ENCODE peak calls at places on chromosomes 7 and 10, in six cellular contexts. X is suprapubic skin, A is sigmoid colon, K is GM12878, M is HepG2, N is transverse colon. L is an unnamed sample.

GRCh38 chr10:131588704-131589220 is 277.2 kb upstream of the TCERG1L start:
- DNase-seq in X (no peak), A (no peak), K (no peak), M (no peak), N (no peak), L (no peak)

GRCh38 chr7:155214328-155214986 is 83.2 kb upstream of the INSIG1 start:
- DNase-seq in X (peak), A (no peak), K (no peak), M (no peak), N (no peak), L (peak)

GRCh38 chr7:141071260-141071854 is 2.5 kb upstream of the TMEM178B start:
- DNase-seq in X (no peak), A (peak), K (no peak), M (peak), N (peak), L (no peak)

GRCh38 chr7:5419523-5420107 is 4.0 kb downstream of the TNRC18 start:
- DNase-seq in X (no peak), A (no peak), K (no peak), M (peak), N (no peak), L (no peak)

GRCh38 chr7:118218413-118219156 is 5.9 kb upstream of the ANKRD7 start:
- DNase-seq in X (no peak), A (no peak), K (no peak), M (no peak), N (no peak), L (no peak)

GRCh38 chr7:93054975-93055374 is 62.8 kb downstream of the SAMD9 start:
- DNase-seq in X (no peak), A (no peak), K (no peak), M (no peak), N (no peak), L (no peak)

GRCh38 chr10:53209941-53210611 is 437.5 kb upstream of the MBL2 start:
- DNase-seq in X (no peak), A (no peak), K (no peak), M (peak), N (no peak), L (no peak)

GRCh38 chr10:34655286-34656170 is 159.6 kb downstream of the PARD3 start:
- DNase-seq in X (no peak), A (no peak), K (no peak), M (peak), N (peak), L (no peak)

GRCh38 chr10:74208081-74208480 is 57.1 kb downstream of the ADK start:
- DNase-seq in X (no peak), A (no peak), K (no peak), M (no peak), N (peak), L (no peak)

GRCh38 chr10:19421664-19422063 is 373.1 kb downstream of the MALRD1 start:
- DNase-seq in X (no peak), A (no peak), K (no peak), M (no peak), N (no peak), L (no peak)

GRCh38 chr10:25174461-25175230 is at the start of gene GPR158:
- DNase-seq in X (peak), A (peak), K (no peak), M (peak), N (peak), L (peak)

GRCh38 chr7:77799078-77799964 is 748 bp downstream of the PHTF2 start:
- DNase-seq in X (peak), A (peak), K (no peak), M (no peak), N (peak), L (peak)

GRCh38 chr7:50266893-50267386 is 37.6 kb upstream of the IKZF1 start:
- DNase-seq in X (no peak), A (no peak), K (peak), M (no peak), N (peak), L (peak)

GRCh38 chr7:75980865-75981449 is 13.4 kb downstream of the TMEM120A start:
- DNase-seq in X (no peak), A (no peak), K (no peak), M (no peak), N (no peak), L (peak)

GRCh38 chr7:90655566-90655965 is 59.4 kb downstream of the CDK14 start:
- DNase-seq in X (no peak), A (no peak), K (no peak), M (no peak), N (no peak), L (no peak)

GRCh38 chr7:7223250-7223649 is 40.9 kb downstream of the C1GALT1 start:
- DNase-seq in X (no peak), A (no peak), K (no peak), M (no peak), N (no peak), L (no peak)

GRCh38 chr10:114401195-114401741 is 3.0 kb downstream of the AFAP1L2 start:
- DNase-seq in X (peak), A (peak), K (no peak), M (no peak), N (peak), L (no peak)

GRCh38 chr7:40223451-40224112 is 88.8 kb downstream of the SUGCT start:
- DNase-seq in X (no peak), A (no peak), K (no peak), M (no peak), N (no peak), L (no peak)

GRCh38 chr10:26931223-26931622 is 70.5 kb upstream of the ABI1 start:
- DNase-seq in X (no peak), A (no peak), K (no peak), M (peak), N (peak), L (peak)

GRCh38 chr10:60224129-60224705 is 165.5 kb downstream of the ANK3 start:
- DNase-seq in X (no peak), A (no peak), K (no peak), M (no peak), N (no peak), L (no peak)

GRCh38 chr10:78902815-78903214 is 166.0 kb upstream of the ZMIZ1 start:
- DNase-seq in X (peak), A (no peak), K (no peak), M (no peak), N (no peak), L (peak)

GRCh38 chr7:25895792-25896171 is 256.2 kb upstream of the NFE2L3 start:
- DNase-seq in X (no peak), A (no peak), K (no peak), M (no peak), N (no peak), L (no peak)

GRCh38 chr7:356691-357462 is 66.9 kb downstream of the FOXL3 start:
- DNase-seq in X (no peak), A (no peak), K (no peak), M (no peak), N (no peak), L (no peak)

GRCh38 chr7:88291401-88292173 is 15.1 kb downstream of the STEAP4 start:
- DNase-seq in X (no peak), A (no peak), K (no peak), M (no peak), N (no peak), L (no peak)

GRCh38 chr10:11880169-11881027 is 57.2 kb downstream of the PROSER2 start:
- DNase-seq in X (no peak), A (no peak), K (no peak), M (no peak), N (no peak), L (peak)

GRCh38 chr10:71952745-71953144 is 11.4 kb upstream of the CHST3 start:
- DNase-seq in X (peak), A (no peak), K (no peak), M (no peak), N (no peak), L (no peak)
- TF ChIP-seq POLR2AphosphoS5 in X (no peak), A (no peak), K (no peak), M (no peak), N (no peak), L (no peak)

DNA sequence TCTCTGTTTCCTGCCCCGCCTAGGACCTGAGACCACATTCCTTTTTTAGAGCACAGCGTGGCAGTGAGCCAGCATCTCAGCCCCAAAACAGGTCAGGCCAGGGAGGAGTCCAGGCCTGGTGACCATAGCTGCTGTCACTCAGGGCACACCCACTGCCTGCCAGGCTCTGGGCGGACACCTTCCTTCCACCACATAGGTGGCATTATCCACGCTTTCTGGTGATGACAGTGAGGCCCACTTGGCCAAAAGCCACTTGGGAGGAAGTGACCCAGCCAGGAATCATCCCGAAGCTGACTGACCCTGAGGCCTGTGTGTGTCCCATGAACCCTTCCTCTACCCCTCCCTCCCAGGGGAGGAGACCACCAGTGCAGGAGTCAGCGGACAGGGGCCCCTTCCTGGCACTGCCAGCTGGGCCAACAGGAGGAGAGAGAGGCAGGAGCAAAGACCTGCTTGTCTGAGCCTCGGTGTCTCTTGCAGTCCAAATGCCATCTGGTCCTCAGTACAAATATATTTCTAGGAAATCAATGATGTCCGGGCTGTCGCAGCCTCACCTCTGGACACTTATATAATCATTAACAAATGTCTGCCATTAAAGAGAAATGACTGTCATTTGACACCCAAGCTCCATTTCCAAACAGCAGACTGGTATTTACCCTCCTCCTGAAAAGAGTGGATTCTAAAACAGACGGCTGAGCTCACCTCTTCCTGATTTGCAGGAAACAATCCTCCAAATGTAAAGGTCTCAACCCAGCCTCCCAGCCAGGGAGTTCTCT is 63.0 kb downstream of the ABRAXAS2 start:
- DNase-seq in X (no peak), A (no peak), K (no peak), M (peak), N (peak), L (no peak)
- H3K27ac ChIP-seq in X (no peak), A (no peak), K (no peak), M (no peak), N (peak), L (no peak)

GRCh38 chr10:124197301-124198148 is 104.1 kb upstream of the CHST15 start:
- DNase-seq in X (no peak), A (no peak), K (no peak), M (no peak), N (no peak), L (no peak)
- TF ChIP-seq CTCF in X (no peak), A (no peak), K (no peak), M (no peak), N (no peak), L (no peak)

GRCh38 chr7:131289051-131289450 is 38.6 kb upstream of the MKLN1 start:
- DNase-seq in X (no peak), A (no peak), K (no peak), M (no peak), N (no peak), L (no peak)

GRCh38 chr7:131285558-131285957 is 42.1 kb upstream of the MKLN1 start:
- DNase-seq in X (no peak), A (no peak), K (no peak), M (no peak), N (no peak), L (no peak)

GRCh38 chr7:131281649-131282048 is 46.0 kb upstream of the MKLN1 start:
- DNase-seq in X (no peak), A (no peak), K (no peak), M (no peak), N (no peak), L (no peak)

GRCh38 chr7:131288446-131288845 is 39.2 kb upstream of the MKLN1 start:
- DNase-seq in X (no peak), A (no peak), K (no peak), M (no peak), N (no peak), L (no peak)

DNA sequence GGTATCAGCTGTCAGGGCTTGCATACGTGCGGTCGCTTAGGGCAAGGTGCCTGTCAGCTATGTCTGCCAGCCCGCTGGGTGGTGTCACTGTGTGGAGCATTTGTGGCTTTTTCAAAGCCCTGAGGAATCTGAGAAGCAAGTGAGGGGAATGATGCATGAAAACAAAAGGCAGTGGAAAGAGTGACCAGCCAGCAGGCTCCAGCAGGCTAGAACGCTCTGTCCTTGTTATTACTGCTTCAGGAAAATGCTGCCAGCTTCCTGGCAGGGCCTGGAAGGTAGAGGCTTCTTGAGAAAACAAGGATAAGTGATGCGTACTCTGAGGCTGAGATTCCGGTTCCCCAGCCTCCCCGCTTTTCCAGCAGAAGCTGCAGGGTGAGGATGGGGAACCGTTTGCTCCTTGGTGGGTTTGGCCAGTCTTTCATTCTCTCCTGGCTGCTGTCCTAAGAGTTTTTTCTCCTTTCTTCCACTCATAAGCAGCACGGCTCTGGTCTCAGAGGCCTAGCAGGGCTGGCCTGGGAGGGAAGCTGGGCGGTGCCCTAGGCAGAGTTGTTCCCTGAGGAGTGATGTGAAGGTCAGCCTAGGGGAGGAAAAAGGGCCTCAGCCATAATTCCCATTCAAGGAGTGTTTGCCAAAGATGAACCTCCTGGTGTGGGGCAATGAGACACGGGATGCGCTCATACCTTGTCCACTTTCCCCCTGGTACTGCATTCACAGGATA is 42.8 kb upstream of the MKLN1 start:
- DNase-seq in X (peak), A (peak), K (no peak), M (no peak), N (no peak), L (no peak)
- TF ChIP-seq POLR2AphosphoS5 in X (no peak), A (peak), K (no peak), M (no peak), N (peak), L (no peak)

GRCh38 chr7:128833148-128833938 is 3.1 kb downstream of the FLNC start:
- DNase-seq in X (no peak), A (peak), K (no peak), M (no peak), N (peak), L (peak)
- H3K27ac ChIP-seq in X (peak), A (peak), K (no peak), M (no peak), N (peak), L (no peak)

DNA sequence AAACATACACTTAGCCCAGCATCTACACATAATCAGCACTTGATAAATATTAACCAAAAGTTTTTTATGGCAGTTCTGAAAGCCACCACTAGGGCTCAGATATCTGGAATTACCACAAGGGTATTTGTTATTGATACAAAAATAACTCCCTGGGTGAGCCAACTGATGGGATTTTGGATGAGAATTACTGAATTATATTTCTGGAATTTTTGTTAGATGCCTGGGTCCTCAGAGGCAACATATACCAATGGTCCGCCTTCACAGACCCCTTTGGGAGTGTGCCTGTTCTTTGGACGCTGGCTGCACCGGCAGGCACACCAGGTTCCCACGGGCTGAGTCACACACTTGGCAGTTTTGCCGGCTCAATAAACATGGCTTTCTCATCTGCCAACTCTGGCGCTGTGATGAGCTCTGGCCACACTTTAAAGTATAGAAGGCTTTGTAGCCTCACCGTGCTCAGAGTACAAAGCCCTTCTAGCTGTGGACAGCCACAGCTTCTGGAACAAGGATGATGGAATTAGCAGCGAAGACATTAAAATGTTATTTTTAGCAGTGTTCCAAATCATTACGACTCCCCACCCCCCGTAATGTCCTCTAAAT is 24.5 kb upstream of the EEPD1 start:
- DNase-seq in X (peak), A (peak), K (no peak), M (peak), N (peak), L (no peak)
- TF ChIP-seq CTCF in X (peak), A (peak), K (peak), M (peak), N (peak), L (peak)

GRCh38 chr10:93591065-93591808 is 9.8 kb downstream of the RBP4 start:
- DNase-seq in X (peak), A (no peak), K (no peak), M (no peak), N (peak), L (no peak)
- TF ChIP-seq POLR2AphosphoS5 in X (no peak), A (no peak), K (no peak), M (peak), N (no peak), L (no peak)

GRCh38 chr10:89001428-89002072 is 11.0 kb downstream of the FAS start:
- DNase-seq in X (no peak), A (no peak), K (no peak), M (no peak), N (no peak), L (no peak)

GRCh38 chr10:88996927-88997326 is 6.3 kb downstream of the FAS start:
- DNase-seq in X (no peak), A (no peak), K (peak), M (no peak), N (no peak), L (no peak)

GRCh38 chr10:89002234-89002978 is 11.8 kb downstream of the FAS start:
- DNase-seq in X (no peak), A (no peak), K (no peak), M (no peak), N (no peak), L (no peak)

GRCh38 chr10:89001024-89001423 is 10.4 kb downstream of the FAS start:
- DNase-seq in X (no peak), A (no peak), K (no peak), M (no peak), N (no peak), L (no peak)

GRCh38 chr10:88999629-89000028 is 9.0 kb downstream of the FAS start:
- DNase-seq in X (no peak), A (no peak), K (no peak), M (no peak), N (no peak), L (no peak)
- H3K27ac ChIP-seq in X (peak), A (peak), K (peak), M (no peak), N (peak), L (no peak)

DNA sequence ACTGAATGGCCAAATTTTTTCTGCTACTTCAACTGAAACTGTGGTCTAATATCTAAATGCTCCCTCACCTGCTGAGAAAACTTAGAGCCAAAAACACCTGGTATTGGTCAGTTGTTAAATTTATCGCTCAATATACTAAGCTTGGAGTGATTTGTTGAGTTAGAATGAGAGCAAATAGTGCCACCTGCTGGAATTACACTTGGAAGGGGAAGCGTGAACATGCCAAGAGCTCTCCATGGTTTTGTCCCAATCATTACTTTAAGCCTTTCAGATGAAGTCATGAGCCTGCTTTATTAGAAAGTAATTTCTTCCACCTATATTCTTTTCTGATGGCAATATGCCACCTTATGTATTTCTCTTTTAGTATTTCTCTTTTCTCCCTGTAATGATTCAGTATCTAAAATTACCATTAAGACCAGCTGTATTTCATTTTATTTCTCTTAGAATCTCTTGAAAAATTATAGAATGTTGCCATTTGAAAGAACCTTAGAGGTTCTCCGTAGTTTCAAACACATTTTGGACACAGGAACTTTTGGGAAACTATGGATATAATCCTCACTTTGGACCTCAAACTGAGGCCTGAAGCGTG is 447.8 kb upstream of the C7orf33 start:
- DNase-seq in X (no peak), A (no peak), K (no peak), M (peak), N (peak), L (no peak)
- TF ChIP-seq CTCF in X (no peak), A (no peak), K (peak), M (peak), N (peak), L (no peak)

DNA sequence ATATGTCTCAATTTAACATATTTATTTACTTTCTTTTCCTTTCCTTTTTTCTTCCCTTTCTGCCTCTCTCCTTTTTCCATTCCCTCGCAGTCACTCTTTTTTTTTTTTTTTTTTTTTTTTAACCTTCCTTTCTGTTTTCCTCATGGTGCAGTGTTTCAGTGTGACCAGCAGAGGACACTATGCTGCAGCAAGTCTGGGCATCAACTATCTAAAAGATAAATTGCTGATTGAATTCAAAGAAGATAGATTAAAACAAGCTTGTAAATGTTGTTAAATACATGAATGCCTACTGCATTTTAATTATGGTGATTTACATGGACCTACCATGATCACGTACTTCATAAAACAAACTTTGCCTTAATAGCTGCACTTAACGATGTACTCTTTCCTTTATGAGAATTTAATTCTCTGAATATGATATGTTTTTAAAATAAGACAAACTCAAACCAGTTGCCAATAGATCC is 100.9 kb upstream of the AGR3 start:
- DNase-seq in X (no peak), A (no peak), K (no peak), M (peak), N (peak), L (no peak)
- TF ChIP-seq POLR2AphosphoS5 in X (no peak), A (no peak), K (no peak), M (no peak), N (no peak), L (no peak)